ENCODE peak calls at places on chromosomes 5 and 9, in nine cellular contexts. One of them, this sample, is unnamed.

GRCh38 chr9:16869140-16869903 is 1.1 kb downstream of the BNC2 start:
- DNase-seq in tibial nerve: no peak
- DNase-seq in breast epithelium: no peak
- DNase-seq in IMR-90: peak; percentile 50
- DNase-seq in Peyer's patch: no peak
- DNase-seq in sigmoid colon: peak; percentile 78
- DNase-seq in A549: no peak
- DNase-seq in lower leg skin: no peak
- DNase-seq in GM12891: no peak
- DNase-seq in this sample: no peak

GRCh38 chr5:96058084-96058483 is 96.4 kb upstream of the ELL2 start:
- DNase-seq in tibial nerve: no peak
- DNase-seq in breast epithelium: no peak
- DNase-seq in IMR-90: no peak
- DNase-seq in Peyer's patch: no peak
- DNase-seq in sigmoid colon: no peak
- DNase-seq in A549: no peak
- DNase-seq in lower leg skin: no peak
- DNase-seq in GM12891: no peak
- DNase-seq in this sample: no peak

GRCh38 chr9:72858089-72858912 is 94.6 kb downstream of the ALDH1A1 start:
- DNase-seq in tibial nerve: no peak
- DNase-seq in breast epithelium: no peak
- DNase-seq in IMR-90: no peak
- DNase-seq in Peyer's patch: peak; percentile 85
- DNase-seq in sigmoid colon: no peak
- DNase-seq in A549: peak; percentile 95
- DNase-seq in lower leg skin: no peak
- DNase-seq in GM12891: no peak
- DNase-seq in this sample: no peak

GRCh38 chr9:99235874-99236627 is 14.0 kb downstream of the SEC61B start:
- DNase-seq in tibial nerve: no peak
- DNase-seq in breast epithelium: no peak
- DNase-seq in IMR-90: no peak
- DNase-seq in Peyer's patch: peak; percentile 57
- DNase-seq in sigmoid colon: no peak
- DNase-seq in A549: no peak
- DNase-seq in lower leg skin: no peak
- DNase-seq in GM12891: no peak
- DNase-seq in this sample: no peak

GRCh38 chr5:160054831-160055230 is 45.9 kb downstream of the TTC1 start:
- DNase-seq in tibial nerve: no peak
- DNase-seq in breast epithelium: no peak
- DNase-seq in IMR-90: peak; percentile 51
- DNase-seq in Peyer's patch: peak; percentile 77
- DNase-seq in sigmoid colon: no peak
- DNase-seq in A549: peak; percentile 42
- DNase-seq in lower leg skin: no peak
- DNase-seq in GM12891: no peak
- DNase-seq in this sample: peak; percentile 73

GRCh38 chr5:142823176-142823575 is 53.0 kb downstream of the ARHGAP26 start:
- DNase-seq in tibial nerve: no peak
- DNase-seq in breast epithelium: no peak
- DNase-seq in IMR-90: no peak
- DNase-seq in Peyer's patch: no peak
- DNase-seq in sigmoid colon: no peak
- DNase-seq in A549: no peak
- DNase-seq in lower leg skin: no peak
- DNase-seq in GM12891: no peak
- DNase-seq in this sample: no peak

GRCh38 chr9:75027187-75028107 is 646 bp downstream of the CARNMT1 start:
- DNase-seq in tibial nerve: no peak
- DNase-seq in breast epithelium: peak; percentile 60
- DNase-seq in IMR-90: peak; percentile 45
- DNase-seq in Peyer's patch: peak; percentile 85
- DNase-seq in sigmoid colon: peak; percentile 86
- DNase-seq in A549: peak; percentile 61
- DNase-seq in lower leg skin: peak; percentile 46
- DNase-seq in GM12891: peak; percentile 17
- DNase-seq in this sample: peak; percentile 80

GRCh38 chr9:128946945-128947422 is 419 bp downstream of the DOLK start:
- DNase-seq in tibial nerve: no peak
- DNase-seq in breast epithelium: peak; percentile 50
- DNase-seq in IMR-90: peak; percentile 11
- DNase-seq in Peyer's patch: peak; percentile 55
- DNase-seq in sigmoid colon: peak; percentile 76
- DNase-seq in A549: peak; percentile 24
- DNase-seq in lower leg skin: no peak
- DNase-seq in GM12891: no peak
- DNase-seq in this sample: no peak

GRCh38 chr5:103373576-103374472 is 115.3 kb downstream of the MACIR start:
- DNase-seq in tibial nerve: no peak
- DNase-seq in breast epithelium: no peak
- DNase-seq in IMR-90: no peak
- DNase-seq in Peyer's patch: no peak
- DNase-seq in sigmoid colon: no peak
- DNase-seq in A549: no peak
- DNase-seq in lower leg skin: no peak
- DNase-seq in GM12891: no peak
- DNase-seq in this sample: no peak

GRCh38 chr5:74375271-74375670 is 265.3 kb downstream of the ENC1 start:
- DNase-seq in tibial nerve: no peak
- DNase-seq in breast epithelium: no peak
- DNase-seq in IMR-90: no peak
- DNase-seq in Peyer's patch: no peak
- DNase-seq in sigmoid colon: no peak
- DNase-seq in A549: no peak
- DNase-seq in lower leg skin: no peak
- DNase-seq in GM12891: no peak
- DNase-seq in this sample: no peak

GRCh38 chr9:136270173-136270710 is 24.6 kb upstream of the QSOX2 start:
- DNase-seq in tibial nerve: no peak
- DNase-seq in breast epithelium: no peak
- DNase-seq in IMR-90: no peak
- DNase-seq in Peyer's patch: no peak
- DNase-seq in sigmoid colon: no peak
- DNase-seq in A549: no peak
- DNase-seq in lower leg skin: no peak
- DNase-seq in GM12891: no peak
- DNase-seq in this sample: no peak

GRCh38 chr5:150153957-150154617 is 1.6 kb downstream of the PDGFRB start:
- DNase-seq in tibial nerve: no peak
- DNase-seq in breast epithelium: no peak
- DNase-seq in IMR-90: peak; percentile 80
- DNase-seq in Peyer's patch: no peak
- DNase-seq in sigmoid colon: no peak
- DNase-seq in A549: peak; percentile 16
- DNase-seq in lower leg skin: no peak
- DNase-seq in GM12891: no peak
- DNase-seq in this sample: no peak

GRCh38 chr5:59738039-59738438 is 155.5 kb downstream of the PDE4D start:
- DNase-seq in tibial nerve: no peak
- DNase-seq in breast epithelium: no peak
- DNase-seq in IMR-90: no peak
- DNase-seq in Peyer's patch: no peak
- DNase-seq in sigmoid colon: no peak
- DNase-seq in A549: no peak
- DNase-seq in lower leg skin: no peak
- DNase-seq in GM12891: no peak
- DNase-seq in this sample: no peak

GRCh38 chr5:32027717-32028321 is 146.3 kb downstream of the GOLPH3 start:
- DNase-seq in tibial nerve: peak; percentile 41
- DNase-seq in breast epithelium: no peak
- DNase-seq in IMR-90: peak; percentile 97
- DNase-seq in Peyer's patch: peak; percentile 51
- DNase-seq in sigmoid colon: peak; percentile 88
- DNase-seq in A549: peak; percentile 73
- DNase-seq in lower leg skin: peak; percentile 85
- DNase-seq in GM12891: no peak
- DNase-seq in this sample: peak; percentile 68

GRCh38 chr9:71446499-71447411 is 321.6 kb downstream of the CEMIP2 start:
- DNase-seq in tibial nerve: no peak
- DNase-seq in breast epithelium: no peak
- DNase-seq in IMR-90: peak; percentile 46
- DNase-seq in Peyer's patch: peak; percentile 46
- DNase-seq in sigmoid colon: no peak
- DNase-seq in A549: peak; percentile 48
- DNase-seq in lower leg skin: no peak
- DNase-seq in GM12891: peak; percentile 37
- DNase-seq in this sample: no peak

GRCh38 chr9:138020120-138020794 is 142.7 kb downstream of the CACNA1B start:
- DNase-seq in tibial nerve: no peak
- DNase-seq in breast epithelium: no peak
- DNase-seq in IMR-90: no peak
- DNase-seq in Peyer's patch: no peak
- DNase-seq in sigmoid colon: peak; percentile 57
- DNase-seq in A549: no peak
- DNase-seq in lower leg skin: no peak
- DNase-seq in GM12891: no peak
- DNase-seq in this sample: no peak

GRCh38 chr5:149228610-149229297 is 42.9 kb upstream of the AFAP1L1 start:
- DNase-seq in tibial nerve: no peak
- DNase-seq in breast epithelium: no peak
- DNase-seq in IMR-90: peak; percentile 92
- DNase-seq in Peyer's patch: peak; percentile 51
- DNase-seq in sigmoid colon: peak; percentile 67
- DNase-seq in A549: peak; percentile 85
- DNase-seq in lower leg skin: peak; percentile 68
- DNase-seq in GM12891: no peak
- DNase-seq in this sample: peak; percentile 89

GRCh38 chr9:93897075-93897970 is 57.8 kb downstream of the BARX1 start:
- DNase-seq in tibial nerve: no peak
- DNase-seq in breast epithelium: peak; percentile 41
- DNase-seq in IMR-90: no peak
- DNase-seq in Peyer's patch: peak; percentile 21
- DNase-seq in sigmoid colon: peak; percentile 35
- DNase-seq in A549: no peak
- DNase-seq in lower leg skin: no peak
- DNase-seq in GM12891: peak; percentile 7
- DNase-seq in this sample: no peak

GRCh38 chr5:149382517-149383220 is 3.6 kb upstream of the IL17B start:
- DNase-seq in tibial nerve: no peak
- DNase-seq in breast epithelium: no peak
- DNase-seq in IMR-90: no peak
- DNase-seq in Peyer's patch: no peak
- DNase-seq in sigmoid colon: peak; percentile 70
- DNase-seq in A549: no peak
- DNase-seq in lower leg skin: no peak
- DNase-seq in GM12891: no peak
- DNase-seq in this sample: no peak

GRCh38 chr5:71788794-71789193 is 69.7 kb downstream of the CARTPT start:
- DNase-seq in tibial nerve: no peak
- DNase-seq in breast epithelium: no peak
- DNase-seq in IMR-90: no peak
- DNase-seq in Peyer's patch: no peak
- DNase-seq in sigmoid colon: no peak
- DNase-seq in A549: no peak
- DNase-seq in lower leg skin: no peak
- DNase-seq in GM12891: no peak
- DNase-seq in this sample: no peak
- TF ChIP-seq POLR2A in tibial nerve: no peak
- TF ChIP-seq POLR2A in breast epithelium: no peak
- TF ChIP-seq POLR2A in IMR-90: no peak
- TF ChIP-seq POLR2A in Peyer's patch: no peak
- TF ChIP-seq POLR2A in sigmoid colon: no peak
- TF ChIP-seq POLR2A in A549: no peak
- TF ChIP-seq POLR2A in lower leg skin: no peak
- TF ChIP-seq POLR2A in GM12891: no peak
- TF ChIP-seq POLR2A in this sample: no peak

DNA sequence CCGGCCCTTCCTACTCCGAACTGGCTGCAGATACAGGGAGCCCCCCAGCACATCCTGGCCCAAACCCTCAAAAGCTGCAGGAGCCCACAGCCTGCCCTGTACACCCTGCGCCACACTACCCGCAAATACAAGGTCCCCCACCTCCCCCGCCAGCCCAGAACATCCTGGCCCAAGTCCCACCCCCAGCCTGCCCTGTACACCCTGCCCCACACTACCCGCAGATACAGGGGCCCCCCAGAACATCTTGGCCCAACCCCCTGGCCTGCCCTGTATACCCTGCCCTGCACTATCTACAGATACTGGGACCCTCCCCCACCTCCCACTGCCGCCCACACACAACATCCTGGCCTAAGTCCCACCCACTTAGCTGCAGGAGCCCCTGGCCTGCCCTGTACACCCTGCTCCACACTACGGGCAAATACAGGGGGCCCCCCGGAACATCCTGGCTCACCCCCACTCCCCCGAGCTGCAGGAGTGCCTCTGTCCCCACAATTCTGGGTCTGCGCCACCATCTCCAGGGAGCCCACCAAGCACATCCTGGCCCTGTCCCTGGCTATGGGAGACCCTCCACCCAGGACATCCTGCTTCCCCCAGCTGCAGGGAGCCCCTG is 8.3 kb downstream of the LPCAT1 start:
- DNase-seq in tibial nerve: peak; percentile 10
- DNase-seq in breast epithelium: peak; percentile 39
- DNase-seq in IMR-90: no peak
- DNase-seq in Peyer's patch: peak; percentile 46
- DNase-seq in sigmoid colon: peak; percentile 50
- DNase-seq in A549: no peak
- DNase-seq in lower leg skin: no peak
- DNase-seq in GM12891: no peak
- DNase-seq in this sample: no peak
- TF ChIP-seq POLR2A in tibial nerve: no peak
- TF ChIP-seq POLR2A in breast epithelium: no peak
- TF ChIP-seq POLR2A in IMR-90: no peak
- TF ChIP-seq POLR2A in Peyer's patch: no peak
- TF ChIP-seq POLR2A in sigmoid colon: no peak
- TF ChIP-seq POLR2A in A549: no peak
- TF ChIP-seq POLR2A in lower leg skin: no peak
- TF ChIP-seq POLR2A in GM12891: no peak
- TF ChIP-seq POLR2A in this sample: no peak

DNA sequence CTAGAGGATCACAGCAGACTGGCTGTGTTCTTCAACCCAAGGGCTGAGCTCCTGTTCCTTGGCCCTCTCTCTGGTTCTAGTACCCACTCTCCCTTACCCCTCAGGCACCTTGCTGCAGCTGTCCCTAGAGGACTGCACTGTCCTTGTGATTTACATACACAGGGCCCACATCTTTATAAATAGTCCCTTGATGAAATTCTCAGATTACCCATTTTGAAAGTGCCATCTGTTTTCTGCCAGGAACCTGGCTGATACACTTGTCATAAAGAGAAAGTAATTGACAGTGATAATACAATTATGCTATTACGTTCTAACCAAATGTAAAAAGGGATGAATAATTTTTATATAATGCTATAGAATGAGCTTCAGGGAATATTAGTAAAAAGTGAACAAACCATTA is 16.5 kb upstream of the SPARC start:
- DNase-seq in tibial nerve: no peak
- DNase-seq in breast epithelium: no peak
- DNase-seq in IMR-90: no peak
- DNase-seq in Peyer's patch: no peak
- DNase-seq in sigmoid colon: no peak
- DNase-seq in A549: no peak
- DNase-seq in lower leg skin: no peak
- DNase-seq in GM12891: no peak
- DNase-seq in this sample: no peak
- TF ChIP-seq POLR2A in tibial nerve: no peak
- TF ChIP-seq POLR2A in breast epithelium: no peak
- TF ChIP-seq POLR2A in IMR-90: no peak
- TF ChIP-seq POLR2A in Peyer's patch: no peak
- TF ChIP-seq POLR2A in sigmoid colon: no peak
- TF ChIP-seq POLR2A in A549: no peak
- TF ChIP-seq POLR2A in lower leg skin: no peak
- TF ChIP-seq POLR2A in GM12891: no peak
- TF ChIP-seq POLR2A in this sample: no peak

GRCh38 chr9:15510789-15511575 is at the start of gene PSIP1:
- DNase-seq in tibial nerve: peak; percentile 44
- DNase-seq in breast epithelium: peak; percentile 62
- DNase-seq in IMR-90: peak; percentile 75
- DNase-seq in Peyer's patch: peak; percentile 91
- DNase-seq in sigmoid colon: peak; percentile 81
- DNase-seq in A549: peak; percentile 87
- DNase-seq in lower leg skin: peak; percentile 46
- DNase-seq in GM12891: peak; percentile 55
- DNase-seq in this sample: peak; percentile 64
- TF ChIP-seq POLR2A in tibial nerve: peak; percentile 22
- TF ChIP-seq POLR2A in breast epithelium: no peak
- TF ChIP-seq POLR2A in IMR-90: peak; percentile 51
- TF ChIP-seq POLR2A in Peyer's patch: peak; percentile 58
- TF ChIP-seq POLR2A in sigmoid colon: no peak
- TF ChIP-seq POLR2A in A549: peak; percentile 84
- TF ChIP-seq POLR2A in lower leg skin: no peak
- TF ChIP-seq POLR2A in GM12891: peak; percentile 74
- TF ChIP-seq POLR2A in this sample: peak; percentile 86